ENCODE peak calls at places on chromosomes 13 and 19, in ten cellular contexts. B is psoas muscle; S is GM20000; X is fibroblast of pulmonary artery; T is uterus; O is choroid plexus epithelial cell; J is keratinocyte; Z is heart right ventricle; N is lower lobe of right lung; I is CD8-positive, alpha-beta T cell. A is an unnamed sample.

GRCh38 chr13:75223981-75224742 is 257.8 kb downstream of the TBC1D4 start:
- DNase-seq in J (no peak), N (no peak), T (no peak), I (no peak), O (no peak), S (no peak), B (no peak), X (no peak), Z (no peak), A (no peak)

GRCh38 chr13:41611385-41611784 is 154.0 kb downstream of the RGCC start:
- DNase-seq in I (no peak), X (no peak), S (no peak), J (no peak), N (no peak), B (no peak), O (peak; percentile 38), Z (no peak), T (no peak), A (no peak)

GRCh38 chr13:67238277-67238859 is 8.2 kb upstream of the PCDH9 start:
- DNase-seq in Z (no peak), S (peak; percentile 15), X (peak; percentile 67), I (no peak), O (peak; percentile 62), T (no peak), J (no peak), N (no peak), B (no peak), A (peak; percentile 41)

GRCh38 chr13:78712866-78713265 is 53.9 kb upstream of the OBI1 start:
- DNase-seq in T (no peak), J (no peak), X (no peak), Z (no peak), O (no peak), S (no peak), B (no peak), N (no peak), I (no peak), A (no peak)

GRCh38 chr13:73879346-73880020 is 254.7 kb downstream of the KLF12 start:
- DNase-seq in X (no peak), O (no peak), Z (no peak), S (no peak), T (no peak), J (no peak), I (no peak), N (no peak), B (no peak), A (no peak)

GRCh38 chr19:48644839-48645651 is 942 bp downstream of the CA11 start:
- DNase-seq in O (peak; percentile 90), B (peak; percentile 86), S (peak; percentile 79), I (peak; percentile 76), N (peak; percentile 78), T (peak; percentile 89), X (peak; percentile 82), Z (peak; percentile 85), J (no peak), A (peak; percentile 80)

GRCh38 chr19:22595422-22595821 is 38.7 kb upstream of the ZNF492 start:
- DNase-seq in B (no peak), I (no peak), S (no peak), N (no peak), Z (no peak), T (no peak), X (no peak), J (no peak), O (no peak), A (no peak)

GRCh38 chr13:114021464-114022308 is 47.8 kb upstream of the C13orf46 start:
- DNase-seq in Z (no peak), S (no peak), B (no peak), J (no peak), O (no peak), N (no peak), X (no peak), T (no peak), I (no peak), A (no peak)

GRCh38 chr13:108700421-108701170 is 71.2 kb downstream of the MYO16 start:
- DNase-seq in X (no peak), Z (no peak), I (no peak), B (no peak), S (no peak), J (no peak), N (no peak), T (no peak), O (peak; percentile 96), A (no peak)

GRCh38 chr19:41426952-41427646 is at the start of gene B3GNT8:
- DNase-seq in T (peak; percentile 84), S (peak; percentile 81), N (peak; percentile 92), I (peak; percentile 41), O (peak; percentile 70), B (peak; percentile 87), X (peak; percentile 63), J (peak; percentile 48), Z (peak; percentile 89), A (peak; percentile 86)

DNA sequence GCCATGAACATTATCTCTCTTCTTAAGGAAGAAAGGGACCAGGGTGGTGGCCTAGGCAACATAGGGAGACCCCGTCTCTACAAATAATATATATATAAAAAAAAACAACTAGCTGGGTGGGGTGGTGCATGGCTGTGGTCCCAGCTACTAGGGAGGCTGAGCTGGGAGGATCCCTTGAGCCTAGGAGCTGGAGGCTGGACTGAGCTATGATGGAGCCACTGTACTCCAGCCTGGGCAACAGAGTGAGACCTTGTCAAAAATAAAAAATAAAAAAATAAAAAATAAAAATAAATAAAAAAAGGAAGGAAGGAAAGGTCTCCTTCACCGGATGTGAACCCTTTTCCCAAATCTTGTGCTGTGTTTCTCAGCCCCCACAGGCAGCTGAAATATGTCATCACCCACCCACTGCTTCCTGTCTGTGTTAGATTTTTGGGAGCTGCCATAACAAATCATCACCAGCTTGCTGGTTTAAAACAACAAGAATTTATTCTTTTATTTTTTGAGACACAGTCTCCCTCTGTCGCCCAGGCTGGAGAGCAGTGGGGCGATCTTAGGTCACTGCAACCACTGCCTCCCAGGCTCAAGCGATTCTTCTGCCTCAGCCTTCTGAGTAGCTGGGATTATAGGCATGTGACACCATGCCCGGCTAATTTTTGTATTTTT is 9.5 kb upstream of the TSPAN16 start:
- DNase-seq in N (no peak), B (no peak), S (no peak), O (peak; percentile 49), X (peak; percentile 86), I (no peak), Z (peak; percentile 79), J (no peak), T (no peak), A (no peak)
- TF ChIP-seq CTCF in N (peak; percentile 47), B (peak; percentile 24), S (no peak), O (peak; percentile 36), X (peak; percentile 33), I (no peak), Z (no peak), J (no peak), T (no peak), A (peak; percentile 11)

DNA sequence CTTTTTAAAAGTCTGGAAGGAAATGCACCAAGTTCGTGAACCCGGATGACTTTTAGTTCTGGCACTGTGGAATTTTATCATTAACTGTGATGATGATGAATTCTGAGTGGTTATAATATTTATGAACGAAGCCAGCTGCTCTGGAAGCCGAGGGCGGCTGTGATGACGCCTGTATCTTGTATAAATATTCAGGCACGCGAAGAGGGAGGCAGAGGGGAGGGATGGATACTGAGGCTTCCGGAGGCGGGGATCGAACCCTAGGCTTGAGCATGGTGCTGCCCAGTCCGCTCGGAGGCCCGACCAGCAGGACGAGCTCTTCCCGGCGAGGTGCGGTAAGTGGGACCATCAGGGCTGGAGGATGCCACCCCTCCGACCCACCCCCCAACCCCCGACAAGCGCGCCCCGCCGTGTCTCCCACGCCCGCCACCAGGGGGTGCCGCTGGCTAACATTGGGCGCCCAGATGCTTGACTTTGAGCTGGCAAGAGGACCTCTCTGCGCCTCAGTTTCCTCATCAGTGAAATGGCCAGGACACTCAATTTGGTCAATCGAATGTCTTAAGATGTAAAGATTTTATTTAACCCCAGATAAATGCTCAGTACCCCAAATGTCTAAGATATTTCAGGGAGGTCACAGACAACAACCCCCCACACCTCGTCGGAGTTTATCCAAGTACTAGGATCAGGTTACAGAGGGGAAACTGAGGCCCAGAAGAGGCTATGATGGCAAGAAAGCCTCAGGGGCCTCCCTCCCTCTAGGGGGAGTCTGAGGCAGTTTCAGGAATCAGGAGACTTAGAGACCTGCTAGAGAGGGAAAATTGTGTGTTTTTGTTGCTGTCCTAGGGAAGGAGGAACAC is 4.5 kb upstream of the RAB3A start:
- DNase-seq in O (peak; percentile 49), X (peak; percentile 84), S (peak; percentile 69), Z (peak; percentile 35), N (peak; percentile 61), J (no peak), B (peak; percentile 71), I (peak; percentile 54), T (peak; percentile 40), A (peak; percentile 64)
- TF ChIP-seq CTCF in O (peak; percentile 62), X (peak; percentile 39), S (peak; percentile 48), Z (peak; percentile 69), N (peak; percentile 79), J (no peak), B (peak; percentile 68), I (peak; percentile 65), T (peak; percentile 53), A (peak; percentile 77)

DNA sequence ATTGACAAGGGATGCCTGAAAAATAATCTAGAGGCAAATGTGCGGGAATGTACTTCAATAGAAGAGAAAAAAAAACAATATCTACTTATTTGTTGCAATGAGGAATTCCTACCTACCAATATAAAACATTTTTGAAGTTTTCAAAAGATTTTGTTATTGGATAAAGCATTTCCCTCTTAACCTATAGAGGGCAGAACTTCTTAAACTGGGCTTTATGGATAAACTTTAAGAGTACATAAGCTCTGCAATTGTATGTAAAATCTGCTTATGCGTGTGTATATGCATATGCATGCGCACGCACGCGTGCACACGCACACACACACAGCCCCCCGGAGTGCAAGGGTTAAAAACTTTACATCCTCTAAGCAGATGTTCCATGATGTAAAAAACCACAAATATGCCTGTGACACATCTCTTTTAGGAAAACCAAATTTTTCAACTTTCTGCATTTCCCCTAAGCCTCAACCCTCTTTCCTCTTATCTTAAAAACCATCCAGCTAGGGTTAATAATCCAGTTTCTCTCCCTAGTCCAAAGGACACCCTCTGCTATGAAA is 73.1 kb upstream of the OXGR1 start:
- DNase-seq in N (no peak), I (no peak), B (no peak), O (peak; percentile 72), T (no peak), Z (no peak), X (peak; percentile 13), J (no peak), S (no peak), A (no peak)
- TF ChIP-seq CTCF in N (no peak), I (no peak), B (no peak), O (peak; percentile 46), T (no peak), Z (no peak), X (peak; percentile 17), J (no peak), S (no peak), A (no peak)

DNA sequence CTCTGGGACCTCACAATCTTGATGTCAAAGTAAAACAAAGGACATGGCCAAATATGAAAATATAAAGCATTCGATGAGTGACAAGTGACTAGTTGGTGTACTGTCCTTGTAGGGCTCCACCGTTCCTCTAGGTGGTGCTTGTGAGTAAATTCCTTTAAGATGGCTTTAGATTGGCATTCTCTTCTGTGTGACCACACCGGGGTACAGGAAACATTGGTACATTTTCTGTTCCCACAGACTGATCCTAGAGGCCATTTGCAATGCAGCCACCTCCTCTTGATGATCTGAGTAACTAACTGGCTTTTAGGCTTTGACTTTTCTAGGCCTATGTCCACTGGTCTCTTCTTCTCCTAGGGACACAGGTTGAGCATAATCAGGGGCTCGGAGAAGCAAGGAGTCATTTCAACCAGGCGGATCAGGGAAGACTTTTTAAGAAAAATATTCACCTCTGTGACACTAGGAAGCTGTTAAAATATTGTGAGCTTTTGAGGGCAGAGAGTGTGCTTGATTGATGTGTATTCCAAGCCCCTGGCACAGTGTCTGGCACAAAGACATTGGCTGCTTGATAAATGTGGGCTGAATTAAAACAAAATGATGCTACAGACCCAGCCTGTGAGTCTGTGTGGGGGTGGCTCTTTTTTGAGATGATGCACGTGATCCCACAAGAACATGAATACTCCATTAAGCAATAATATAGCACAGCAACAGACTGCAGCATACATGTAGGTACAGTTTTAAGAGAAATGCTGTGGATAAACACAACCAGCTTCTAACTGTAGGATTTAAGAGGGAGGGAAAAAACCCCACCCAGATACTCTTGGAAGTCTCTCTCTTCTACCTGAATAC is 21.0 kb downstream of the EPSTI1 start:
- DNase-seq in X (peak; percentile 63), S (peak; percentile 54), N (no peak), T (no peak), B (no peak), Z (no peak), J (no peak), I (peak; percentile 38), O (peak; percentile 72), A (peak; percentile 71)
- TF ChIP-seq CTCF in X (peak; percentile 78), S (peak; percentile 26), N (peak; percentile 76), T (peak; percentile 32), B (peak; percentile 49), Z (peak; percentile 60), J (peak; percentile 79), I (peak; percentile 74), O (peak; percentile 77), A (peak; percentile 78)